ENCODE peak calls at places on chromosome 6, in six cellular contexts. I is mammary epithelial cell; S is heart right ventricle; C is GM23338; Y is A549; M is CD4-positive, alpha-beta T cell. P is an unnamed sample.

GRCh38 chr6:1780468-1780867 is 170.8 kb downstream of the FOXC1 start:
- DNase-seq in C (no peak), S (no peak), Y (no peak), M (no peak), I (no peak), P (no peak)

GRCh38 chr6:32058511-32058963 is 20.3 kb downstream of the CYP21A2 start:
- DNase-seq in I (no peak), S (no peak), C (no peak), M (no peak), Y (no peak), P (no peak)

GRCh38 chr6:107021786-107022185 is 6.2 kb upstream of the MTRES1 start:
- DNase-seq in S (no peak), I (peak), C (no peak), M (no peak), Y (no peak), P (no peak)

GRCh38 chr6:21886601-21887091 is 293.1 kb downstream of the SOX4 start:
- DNase-seq in I (no peak), Y (peak), S (no peak), C (no peak), M (no peak), P (no peak)

GRCh38 chr6:165092881-165093595 is 216.4 kb downstream of the C6orf118 start:
- DNase-seq in M (no peak), S (no peak), C (no peak), I (no peak), Y (peak), P (no peak)

GRCh38 chr6:30882764-30883475 is 1.4 kb upstream of the DDR1 start:
- DNase-seq in S (no peak), C (peak), Y (peak), M (peak), I (peak), P (no peak)

GRCh38 chr6:151661928-151662327 is 145.6 kb upstream of the ESR1 start:
- DNase-seq in I (no peak), S (no peak), Y (no peak), M (no peak), C (peak), P (no peak)

GRCh38 chr6:47203968-47204611 is 105.6 kb downstream of the TNFRSF21 start:
- DNase-seq in C (no peak), M (no peak), Y (no peak), S (no peak), I (no peak), P (no peak)

GRCh38 chr6:130215526-130215925 is 7.2 kb downstream of the SAMD3 start:
- DNase-seq in C (peak), M (peak), I (no peak), Y (no peak), S (no peak), P (no peak)

GRCh38 chr6:53873922-53874321 is 79.1 kb downstream of the LRRC1 start:
- DNase-seq in M (no peak), Y (no peak), C (no peak), S (no peak), I (peak), P (no peak)

GRCh38 chr6:43125119-43125518 is 46.0 kb upstream of the SRF start:
- DNase-seq in Y (no peak), S (no peak), C (no peak), M (no peak), I (no peak), P (no peak)

GRCh38 chr6:98324406-98324930 is 509.9 kb upstream of the POU3F2 start:
- DNase-seq in I (no peak), S (no peak), Y (no peak), M (no peak), C (no peak), P (no peak)

GRCh38 chr6:152909241-152909640 is 73.6 kb downstream of the FBXO5 start:
- DNase-seq in C (no peak), S (no peak), I (no peak), Y (no peak), M (no peak), P (no peak)

GRCh38 chr6:89637960-89638319 is 607 bp downstream of the LYRM2 start:
- DNase-seq in I (no peak), M (no peak), C (no peak), S (no peak), Y (peak), P (no peak)

GRCh38 chr6:34580707-34581560 is 24.8 kb upstream of the SPDEF start:
- DNase-seq in I (no peak), M (no peak), S (no peak), Y (no peak), C (no peak), P (no peak)

GRCh38 chr6:21914121-21914973 is 320.8 kb downstream of the SOX4 start:
- DNase-seq in M (peak), I (peak), S (peak), C (no peak), Y (no peak), P (no peak)

GRCh38 chr6:31076611-31077010 is 35.8 kb downstream of the C6orf15 start:
- DNase-seq in M (no peak), Y (no peak), S (no peak), I (no peak), C (no peak), P (no peak)

GRCh38 chr6:71250050-71250689 is 38.4 kb upstream of the OGFRL1 start:
- DNase-seq in C (peak), S (peak), M (no peak), Y (peak), I (peak), P (no peak)

GRCh38 chr6:99514089-99514488 is 1.1 kb downstream of the USP45 start:
- DNase-seq in Y (no peak), I (no peak), M (no peak), C (peak), S (no peak), P (no peak)

GRCh38 chr6:35388772-35389352 is 46.5 kb downstream of the PPARD start:
- DNase-seq in C (no peak), I (no peak), S (no peak), M (no peak), Y (no peak), P (no peak)

GRCh38 chr6:149031545-149032317 is 284.9 kb downstream of the UST start:
- DNase-seq in S (no peak), C (no peak), M (no peak), Y (peak), I (peak), P (no peak)

GRCh38 chr6:16136536-16137450 is 7.9 kb downstream of the MYLIP start:
- DNase-seq in M (peak), C (no peak), Y (peak), I (peak), S (no peak), P (no peak)

GRCh38 chr6:48423640-48424365 is 312.8 kb upstream of the PTCHD4 start:
- DNase-seq in Y (no peak), S (no peak), C (no peak), M (no peak), I (no peak), P (no peak)

GRCh38 chr6:143164565-143165105 is 103.9 kb downstream of the AIG1 start:
- DNase-seq in M (no peak), I (no peak), S (no peak), C (no peak), Y (no peak), P (no peak)

GRCh38 chr6:49978332-49979226 is 9.2 kb upstream of the DEFB113 start:
- DNase-seq in M (no peak), Y (no peak), I (no peak), S (no peak), C (no peak), P (no peak)

GRCh38 chr6:132072271-132072670 is 121.1 kb upstream of the CCN2 start:
- DNase-seq in S (no peak), Y (no peak), C (no peak), I (no peak), M (no peak), P (no peak)

GRCh38 chr6:161141173-161141572 is 132.7 kb downstream of the AGPAT4 start:
- DNase-seq in M (no peak), C (no peak), I (no peak), S (no peak), Y (no peak), P (no peak)

GRCh38 chr6:14900919-14901318 is 344.9 kb upstream of the JARID2 start:
- DNase-seq in Y (no peak), C (no peak), S (no peak), M (no peak), I (no peak), P (no peak)

GRCh38 chr6:19643287-19643686 is 193.9 kb upstream of the ID4 start:
- DNase-seq in S (no peak), M (no peak), C (no peak), I (no peak), Y (no peak), P (no peak)

GRCh38 chr6:112311950-112312547 is 35.1 kb upstream of the RFPL4B start:
- DNase-seq in S (peak), C (peak), M (no peak), Y (no peak), I (no peak), P (no peak)

GRCh38 chr6:31114540-31114876 is at the start of gene PSORS1C1:
- DNase-seq in M (no peak), I (peak), C (peak), Y (peak), S (peak), P (no peak)

GRCh38 chr6:35052694-35053565 is 88.2 kb downstream of the TCP11 start:
- DNase-seq in S (no peak), Y (no peak), I (no peak), C (no peak), M (no peak), P (no peak)

GRCh38 chr6:149176971-149177667 is 140.4 kb upstream of the TAB2 start:
- DNase-seq in C (no peak), I (no peak), S (no peak), Y (no peak), M (no peak), P (no peak)

GRCh38 chr6:169786349-169786748 is 34.9 kb downstream of the ERMARD start:
- DNase-seq in M (no peak), Y (no peak), C (no peak), I (no peak), S (no peak), P (no peak)

GRCh38 chr6:138404666-138405337 is 779 bp downstream of the HEBP2 start:
- DNase-seq in Y (no peak), M (peak), C (no peak), S (no peak), I (peak), P (peak)

GRCh38 chr6:119204744-119205143 is 126.3 kb upstream of the FAM184A start:
- DNase-seq in M (no peak), Y (no peak), C (no peak), I (no peak), S (no peak), P (no peak)

DNA sequence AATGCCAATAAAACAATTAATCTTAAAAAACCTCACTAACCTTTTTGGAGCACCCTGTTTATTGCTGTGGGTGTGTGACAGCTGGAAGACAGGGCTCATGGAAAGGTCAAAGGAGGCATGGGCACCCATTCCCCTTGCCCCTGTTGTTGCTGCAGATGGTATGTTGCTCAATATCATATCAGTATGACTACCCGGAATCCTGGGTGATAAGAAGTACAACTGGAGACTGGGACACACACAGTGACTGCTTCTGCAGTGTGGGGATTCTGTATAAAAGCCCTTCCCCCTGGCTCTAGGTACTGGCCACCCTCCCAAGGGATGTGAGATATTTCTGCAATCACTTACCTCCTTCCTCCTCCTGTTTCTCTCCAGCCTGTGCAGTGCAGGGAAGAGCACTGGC is 47.3 kb upstream of the IL20RA start:
- DNase-seq in C (no peak), S (no peak), Y (no peak), I (no peak), M (no peak), P (no peak)
- H3K27ac ChIP-seq in C (no peak), S (no peak), Y (peak), I (no peak), M (no peak), P (no peak)

GRCh38 chr6:108544586-108544985 is 16.1 kb upstream of the FOXO3 start:
- DNase-seq in M (no peak), Y (no peak), I (no peak), C (no peak), S (no peak), P (no peak)
- H3K27ac ChIP-seq in M (no peak), Y (no peak), I (no peak), C (no peak), S (no peak), P (no peak)

DNA sequence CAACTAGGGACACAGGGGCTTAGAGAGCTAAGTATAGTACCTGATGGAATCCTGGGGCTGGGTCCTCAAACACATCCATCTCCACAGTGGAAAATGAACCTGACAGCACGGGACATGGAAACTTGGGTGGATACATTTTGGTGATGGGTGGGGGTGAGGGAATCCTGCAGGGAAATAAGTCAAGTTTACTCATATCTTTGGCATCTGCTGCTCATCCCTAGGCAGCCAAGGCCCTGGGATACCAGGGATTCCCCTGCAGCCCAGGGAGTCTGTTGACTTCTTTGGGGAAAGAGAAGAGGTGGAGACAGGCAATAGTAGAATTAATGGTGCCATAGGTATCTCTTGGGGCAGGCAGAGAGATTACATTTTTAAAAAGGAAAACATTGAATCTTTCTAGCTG is 6.6 kb downstream of the APOBEC2 start:
- DNase-seq in S (no peak), C (no peak), Y (no peak), M (no peak), I (no peak), P (no peak)
- H3K27ac ChIP-seq in S (no peak), C (no peak), Y (no peak), M (no peak), I (no peak), P (no peak)

DNA sequence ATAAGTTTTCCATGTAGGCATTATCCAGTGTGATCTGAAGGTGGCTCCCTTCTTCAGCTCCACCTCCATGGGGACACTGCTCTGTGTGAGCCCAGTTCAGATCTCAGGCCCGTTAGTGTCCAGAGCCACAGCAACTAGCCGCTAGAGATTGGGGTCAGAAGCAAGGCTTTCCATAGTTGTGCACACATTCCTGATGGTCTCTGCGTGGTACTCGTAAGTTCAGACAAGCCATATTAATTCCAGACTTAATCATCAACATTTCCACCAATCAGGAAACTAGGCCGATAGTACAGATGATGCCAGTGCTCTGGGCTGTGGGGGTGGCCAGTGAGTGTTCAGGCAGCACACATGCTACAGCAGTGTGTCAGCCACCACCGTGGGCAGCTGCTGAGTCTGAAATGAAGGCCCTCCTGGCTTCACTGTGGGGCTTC is 17.5 kb upstream of the SYNCRIP start:
- DNase-seq in C (no peak), Y (peak), I (peak), S (no peak), M (no peak), P (no peak)
- H3K27ac ChIP-seq in C (no peak), Y (peak), I (peak), S (no peak), M (no peak), P (no peak)

GRCh38 chr6:3159805-3160781 is 2.7 kb upstream of the TUBB2A start:
- DNase-seq in S (peak), M (peak), Y (peak), C (peak), I (peak), P (no peak)
- H3K27ac ChIP-seq in S (no peak), M (peak), Y (peak), C (peak), I (no peak), P (peak)

GRCh38 chr6:4606681-4607025 is 169.6 kb upstream of the CDYL start:
- DNase-seq in Y (no peak), S (no peak), M (no peak), I (no peak), C (no peak), P (no peak)
- H3K27ac ChIP-seq in Y (no peak), S (no peak), M (no peak), I (peak), C (no peak), P (no peak)

GRCh38 chr6:136129365-136129764 is 120.7 kb downstream of the MTFR2 start:
- DNase-seq in I (no peak), S (peak), Y (no peak), M (no peak), C (no peak), P (no peak)

GRCh38 chr6:136127856-136128255 is 122.3 kb downstream of the MTFR2 start:
- DNase-seq in C (no peak), S (no peak), Y (no peak), M (no peak), I (no peak), P (no peak)

GRCh38 chr6:136118787-136119186 is 131.3 kb downstream of the MTFR2 start:
- DNase-seq in C (no peak), M (no peak), Y (no peak), I (no peak), S (no peak), P (no peak)

GRCh38 chr6:136125585-136125984 is 124.5 kb downstream of the MTFR2 start:
- DNase-seq in C (no peak), Y (no peak), S (no peak), M (no peak), I (no peak), P (no peak)

DNA sequence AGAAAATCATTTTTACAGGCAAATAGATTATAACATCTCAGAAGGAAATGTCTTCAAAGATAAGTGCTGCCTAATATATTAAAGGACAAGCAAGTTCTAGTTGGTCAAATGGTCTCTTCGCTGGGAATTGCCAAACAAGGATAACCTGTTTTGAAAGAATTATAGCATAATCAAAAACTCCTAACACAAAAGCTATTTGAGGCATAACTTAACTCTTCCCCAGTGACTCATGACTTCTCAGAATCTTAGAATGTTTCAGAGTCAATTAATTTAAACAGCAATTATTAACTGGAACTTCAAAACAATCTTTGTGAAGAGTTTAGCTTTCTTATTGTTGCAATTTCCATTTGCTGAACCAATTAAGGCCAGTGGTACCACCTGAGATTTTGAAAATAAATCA is 126.6 kb downstream of the MTFR2 start:
- DNase-seq in I (peak), Y (no peak), S (no peak), M (no peak), C (no peak), P (no peak)
- H3K27ac ChIP-seq in I (no peak), Y (no peak), S (no peak), M (no peak), C (no peak), P (no peak)

GRCh38 chr6:158627940-158628211 is 16.7 kb downstream of the DYNLT1 start:
- DNase-seq in I (no peak), Y (no peak), M (no peak), S (no peak), C (no peak), P (peak)

GRCh38 chr6:158628542-158628941 is 16.0 kb downstream of the DYNLT1 start:
- DNase-seq in S (no peak), C (no peak), Y (no peak), I (no peak), M (no peak), P (peak)

GRCh38 chr6:158627168-158627939 is 17.2 kb downstream of the DYNLT1 start:
- DNase-seq in M (no peak), C (no peak), S (no peak), Y (no peak), I (no peak), P (peak)

GRCh38 chr6:158630944-158631616 is 13.5 kb downstream of the DYNLT1 start:
- DNase-seq in I (peak), Y (no peak), S (no peak), C (no peak), M (no peak), P (peak)

GRCh38 chr6:158629376-158630221 is 14.9 kb downstream of the DYNLT1 start:
- DNase-seq in I (no peak), S (no peak), M (peak), Y (no peak), C (peak), P (peak)
- H3K27ac ChIP-seq in I (no peak), S (no peak), M (no peak), Y (no peak), C (no peak), P (no peak)

DNA sequence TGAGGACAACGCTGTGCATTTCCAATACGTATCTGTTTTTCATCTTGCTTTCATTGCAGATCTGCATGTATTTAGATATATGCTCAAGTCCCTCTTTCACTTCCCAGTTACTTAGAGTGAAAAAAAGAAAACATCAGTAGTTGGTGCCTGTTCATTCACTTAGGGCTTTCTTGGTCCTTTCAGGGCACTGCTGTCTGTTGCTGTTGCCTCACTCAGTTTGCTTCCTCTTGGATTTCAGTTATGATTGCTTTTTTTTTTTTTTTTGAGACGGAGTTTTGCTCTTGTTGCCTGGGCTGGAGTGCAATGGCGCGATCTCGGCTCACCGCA is 19.3 kb downstream of the CARMIL1 start:
- DNase-seq in S (no peak), Y (no peak), C (no peak), M (no peak), I (no peak), P (no peak)
- H3K27ac ChIP-seq in S (no peak), Y (no peak), C (no peak), M (no peak), I (no peak), P (peak)

GRCh38 chr6:27127874-27128795 is 119.4 kb upstream of the PRSS16 start:
- DNase-seq in I (no peak), M (no peak), Y (no peak), S (no peak), C (no peak), P (no peak)
- H3K27ac ChIP-seq in I (no peak), M (no peak), Y (peak), S (no peak), C (no peak), P (no peak)